ENCODE peak calls at places on chromosome 3, in nine cellular contexts. X is esophagus muscularis mucosa, E is stomach, Q is spleen, K is HCT116, T is GM12878, B is suprapubic skin, I is endothelial cell of umbilical vein, F is K562. R is an unnamed sample. For H3K4me1, the result is how much of the 10 kb centered on the place peaks cover.

GRCh38 chr3:169811606-169812123 is 1.0 kb upstream of the LRRIQ4 start:
- DNase-seq in X (no peak), E (no peak), Q (no peak), K (no peak), T (no peak), B (no peak), I (peak), F (no peak), R (no peak)

GRCh38 chr3:6524479-6524878 is 336.4 kb upstream of the GRM7 start:
- DNase-seq in X (no peak), E (no peak), Q (no peak), K (no peak), T (no peak), B (no peak), I (no peak), F (no peak), R (no peak)

GRCh38 chr3:78941587-78941986 is 826.2 kb downstream of the ROBO1 start:
- DNase-seq in X (no peak), E (no peak), Q (no peak), K (no peak), T (no peak), B (no peak), I (no peak), F (no peak), R (no peak)

GRCh38 chr3:151890721-151891141 is 17.3 kb downstream of the SUCNR1 start:
- DNase-seq in X (no peak), E (no peak), Q (no peak), K (no peak), T (no peak), B (no peak), I (no peak), F (no peak), R (no peak)

GRCh38 chr3:177060492-177060891 is 136.8 kb downstream of the TBL1XR1 start:
- DNase-seq in X (no peak), E (no peak), Q (no peak), K (no peak), T (no peak), B (no peak), I (no peak), F (no peak), R (no peak)

GRCh38 chr3:120168611-120169010 is 74.4 kb upstream of the GSK3B start:
- DNase-seq in X (no peak), E (no peak), Q (no peak), K (no peak), T (no peak), B (no peak), I (no peak), F (no peak), R (no peak)

GRCh38 chr3:175746308-175746707 is 887.2 kb downstream of the NAALADL2 start:
- DNase-seq in X (no peak), E (no peak), Q (no peak), K (no peak), T (no peak), B (no peak), I (no peak), F (no peak), R (no peak)

GRCh38 chr3:117285721-117286120 is 576.1 kb downstream of the TUSC7 start:
- DNase-seq in X (no peak), E (no peak), Q (no peak), K (no peak), T (no peak), B (no peak), I (no peak), F (no peak), R (no peak)

GRCh38 chr3:14042680-14043079 is 82.0 kb downstream of the CHCHD4 start:
- DNase-seq in X (no peak), E (no peak), Q (no peak), K (no peak), T (no peak), B (no peak), I (no peak), F (no peak), R (no peak)

GRCh38 chr3:195352895-195353488 is 82.0 kb upstream of the XXYLT1 start:
- DNase-seq in X (no peak), E (no peak), Q (no peak), K (peak), T (no peak), B (no peak), I (no peak), F (peak), R (no peak)

GRCh38 chr3:178289544-178290160 is 246.6 kb upstream of the KCNMB2 start:
- DNase-seq in X (no peak), E (no peak), Q (no peak), K (no peak), T (no peak), B (no peak), I (no peak), F (no peak), R (no peak)

GRCh38 chr3:39378092-39378491 is 5.1 kb upstream of the SLC25A38 start:
- DNase-seq in X (no peak), E (peak), Q (no peak), K (peak), T (no peak), B (no peak), I (peak), F (peak), R (no peak)

GRCh38 chr3:129599607-129600006 is 6.9 kb downstream of the PLXND1 start:
- DNase-seq in X (no peak), E (no peak), Q (no peak), K (no peak), T (no peak), B (no peak), I (peak), F (peak), R (no peak)

GRCh38 chr3:134299185-134299887 is 48.7 kb upstream of the RYK start:
- DNase-seq in X (no peak), E (no peak), Q (no peak), K (no peak), T (no peak), B (no peak), I (peak), F (no peak), R (no peak)

GRCh38 chr3:31377045-31377642 is 155.6 kb upstream of the STT3B start:
- DNase-seq in X (no peak), E (peak), Q (no peak), K (peak), T (no peak), B (no peak), I (peak), F (no peak), R (no peak)

GRCh38 chr3:5250467-5251195 is 63.1 kb downstream of the EDEM1 start:
- DNase-seq in X (no peak), E (peak), Q (no peak), K (no peak), T (no peak), B (peak), I (no peak), F (no peak), R (no peak)

GRCh38 chr3:59313365-59313764 is 263.5 kb upstream of the CFAP20DC start:
- DNase-seq in X (no peak), E (peak), Q (no peak), K (peak), T (no peak), B (no peak), I (no peak), F (peak), R (no peak)

GRCh38 chr3:120524171-120524923 is 71.8 kb upstream of the NDUFB4 start:
- DNase-seq in X (no peak), E (no peak), Q (no peak), K (no peak), T (no peak), B (no peak), I (peak), F (no peak), R (no peak)

GRCh38 chr3:69695933-69696332 is 43.3 kb upstream of the MITF start:
- DNase-seq in X (no peak), E (no peak), Q (no peak), K (no peak), T (no peak), B (no peak), I (no peak), F (no peak), R (no peak)

DNA sequence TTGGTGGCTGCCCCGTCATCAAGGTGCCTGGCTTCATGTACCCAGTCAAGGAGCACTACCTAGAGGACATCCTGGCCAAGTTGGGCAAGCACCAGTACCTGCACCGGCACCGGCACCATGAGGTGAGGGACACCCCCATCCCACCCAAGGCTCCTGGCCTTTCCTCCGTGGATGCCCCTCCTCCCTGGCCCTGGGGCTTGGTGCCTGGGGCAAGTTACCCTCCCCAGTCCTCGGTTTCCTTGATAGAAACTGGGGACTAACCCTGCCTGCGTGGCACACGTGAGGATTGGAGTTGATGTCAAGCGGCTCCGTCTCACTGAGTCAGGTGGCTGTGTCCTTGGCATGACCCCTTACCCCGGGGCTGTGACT is 43.9 kb downstream of the DHX30 start:
- DNase-seq in X (no peak), E (no peak), Q (no peak), K (no peak), T (no peak), B (no peak), I (no peak), F (no peak), R (no peak)
- TF ChIP-seq POLR2A in X (no peak), E (no peak), Q (no peak), K (no peak), T (peak), B (no peak), I (peak), F (peak), R (no peak)

GRCh38 chr3:66823532-66823931 is 174.6 kb upstream of the KBTBD8 start:
- DNase-seq in X (no peak), E (peak), Q (no peak), K (no peak), T (no peak), B (no peak), I (no peak), F (no peak), R (no peak)

GRCh38 chr3:66824450-66824849 is 173.7 kb upstream of the KBTBD8 start:
- DNase-seq in X (no peak), E (no peak), Q (no peak), K (no peak), T (no peak), B (no peak), I (no peak), F (no peak), R (no peak)

GRCh38 chr3:66822059-66823009 is 175.8 kb upstream of the KBTBD8 start:
- DNase-seq in X (no peak), E (peak), Q (no peak), K (peak), T (peak), B (no peak), I (peak), F (peak), R (no peak)

GRCh38 chr3:66825421-66825820 is 172.7 kb upstream of the KBTBD8 start:
- DNase-seq in X (no peak), E (no peak), Q (no peak), K (no peak), T (no peak), B (no peak), I (no peak), F (no peak), R (no peak)

GRCh38 chr3:66823010-66823399 is 175.1 kb upstream of the KBTBD8 start:
- DNase-seq in X (no peak), E (no peak), Q (no peak), K (no peak), T (no peak), B (no peak), I (no peak), F (no peak), R (no peak)
- H3K4me1 ChIP-seq in X (under half), E (under half), Q (under half), K (under half), T (under half), B (under half), I (under half), F (under half), R (under half)

GRCh38 chr3:161316006-161316689 is 55.2 kb downstream of the SPTSSB start:
- DNase-seq in X (no peak), E (peak), Q (no peak), K (no peak), T (no peak), B (no peak), I (peak), F (no peak), R (no peak)
- TF ChIP-seq POLR2AphosphoS5 in X (no peak), E (peak), Q (no peak), K (no peak), T (no peak), B (peak), I (peak), F (no peak), R (peak)

DNA sequence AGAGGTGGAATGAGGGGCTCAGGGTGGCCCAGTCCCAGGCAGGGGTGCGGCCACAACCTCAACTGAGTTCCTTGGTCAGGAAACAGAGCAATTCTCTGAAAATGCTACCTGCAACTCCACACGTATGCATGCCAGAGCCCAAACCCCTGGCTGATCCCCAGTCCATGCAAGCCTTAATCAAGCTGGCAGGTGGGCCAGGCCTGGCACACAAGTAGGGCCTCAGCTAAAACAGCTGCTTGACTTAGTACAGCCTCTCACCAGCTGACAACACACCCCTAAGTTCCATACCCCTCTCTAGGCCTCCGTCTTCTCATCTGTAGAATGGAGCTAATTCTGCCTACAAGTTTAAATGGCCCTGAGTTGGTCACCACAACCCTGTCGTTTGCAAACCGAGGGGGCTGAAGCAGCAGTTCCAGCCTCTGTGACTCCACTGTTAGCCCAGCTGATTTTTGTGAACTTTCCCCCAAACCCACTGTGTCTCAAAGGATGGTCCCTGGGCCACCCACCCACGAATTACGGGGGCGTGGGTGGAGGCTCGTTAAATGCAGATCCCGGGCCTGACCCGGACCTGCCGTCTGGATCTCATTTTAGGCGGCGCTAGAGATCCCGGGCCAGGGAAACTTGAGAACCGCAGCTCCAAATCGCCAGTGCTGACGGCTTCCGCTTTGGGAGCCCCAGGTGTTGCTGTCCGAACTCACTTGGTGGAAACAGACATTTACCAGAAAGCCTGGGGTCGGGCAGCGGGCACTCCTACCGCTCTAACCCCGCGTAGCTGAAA is 927 bp downstream of the CHDH start:
- DNase-seq in X (no peak), E (peak), Q (no peak), K (peak), T (no peak), B (no peak), I (peak), F (peak), R (no peak)
- TF ChIP-seq POLR2A in X (no peak), E (no peak), Q (no peak), K (no peak), T (no peak), B (no peak), I (no peak), F (no peak), R (no peak)

R was measured in vagina.